ENCODE peak calls at places on chromosomes 11 and 22, in seven cellular contexts. P, F, A, G, U, T and C are unnamed samples. For H3K4me1 and H3K27me3, the result is how much of the 10 kb centered on the place peaks cover.

GRCh38 chr11:33479216-33479615 is 221.4 kb downstream of the C11orf91 start:
- DNase-seq in P (no peak), F (no peak), A (no peak), G (no peak), U (no peak), T (no peak), C (no peak)

GRCh38 chr11:81870815-81871214 is 862.8 kb downstream of the FAM181B start:
- DNase-seq in P (no peak), F (no peak), A (no peak), G (no peak), U (no peak), T (no peak), C (no peak)

GRCh38 chr11:76686261-76687079 is 15.9 kb upstream of the LRRC32 start:
- DNase-seq in P (no peak), F (no peak), A (no peak), G (no peak), U (no peak), T (no peak), C (no peak)

GRCh38 chr11:9787981-9788521 is 124.2 kb downstream of the SWAP70 start:
- DNase-seq in P (peak), F (no peak), A (no peak), G (no peak), U (peak), T (no peak), C (no peak)

GRCh38 chr22:28029201-28029948 is 110.3 kb upstream of the PITPNB start:
- DNase-seq in P (peak), F (no peak), A (peak), G (no peak), U (peak), T (no peak), C (peak)

GRCh38 chr11:95426823-95427462 is 195.9 kb upstream of the SESN3 start:
- DNase-seq in P (peak), F (no peak), A (no peak), G (no peak), U (no peak), T (no peak), C (no peak)

GRCh38 chr11:105392546-105392945 is 217.3 kb upstream of the GRIA4 start:
- DNase-seq in P (no peak), F (no peak), A (no peak), G (no peak), U (no peak), T (no peak), C (no peak)

GRCh38 chr11:63768232-63769043 is at the start of gene ZFTA:
- DNase-seq in P (peak), F (peak), A (no peak), G (peak), U (peak), T (peak), C (peak)

GRCh38 chr11:64150481-64151239 is 15.3 kb downstream of the MACROD1 start:
- DNase-seq in P (no peak), F (no peak), A (no peak), G (peak), U (no peak), T (no peak), C (no peak)

GRCh38 chr11:8740156-8740555 is 57.6 kb downstream of the RPL27A start:
- DNase-seq in P (no peak), F (no peak), A (no peak), G (no peak), U (no peak), T (no peak), C (no peak)

GRCh38 chr11:116548286-116548685 is 224.5 kb downstream of the BUD13 start:
- DNase-seq in P (no peak), F (no peak), A (no peak), G (no peak), U (no peak), T (no peak), C (no peak)

GRCh38 chr22:42994917-42995562 is 19.9 kb downstream of the PACSIN2 start:
- DNase-seq in P (peak), F (peak), A (peak), G (peak), U (peak), T (no peak), C (peak)

GRCh38 chr11:6745465-6746015 is 26.2 kb downstream of the OR2AG2 start:
- DNase-seq in P (no peak), F (no peak), A (no peak), G (no peak), U (no peak), T (peak), C (no peak)

GRCh38 chr11:121415861-121416260 is 36.3 kb upstream of the SORL1 start:
- DNase-seq in P (peak), F (no peak), A (no peak), G (no peak), U (no peak), T (no peak), C (no peak)

GRCh38 chr11:15841898-15842297 is 514.4 kb downstream of the SOX6 start:
- DNase-seq in P (no peak), F (peak), A (no peak), G (no peak), U (no peak), T (no peak), C (no peak)

GRCh38 chr11:129814244-129814992 is 1.2 kb upstream of the TMEM45B start:
- DNase-seq in P (no peak), F (no peak), A (no peak), G (no peak), U (no peak), T (no peak), C (peak)

GRCh38 chr11:121391914-121392313 is 60.2 kb upstream of the SORL1 start:
- DNase-seq in P (no peak), F (no peak), A (no peak), G (no peak), U (no peak), T (no peak), C (peak)

GRCh38 chr22:31143537-31143936 is 3.2 kb upstream of the PLA2G3 start:
- DNase-seq in P (no peak), F (no peak), A (no peak), G (no peak), U (no peak), T (no peak), C (no peak)

GRCh38 chr22:47165338-47165931 is 403.0 kb downstream of the TBC1D22A start:
- DNase-seq in P (no peak), F (no peak), A (no peak), G (peak), U (peak), T (no peak), C (no peak)

GRCh38 chr11:117070016-117070415 is 28.2 kb downstream of the SIK3 start:
- DNase-seq in P (peak), F (no peak), A (no peak), G (no peak), U (no peak), T (no peak), C (no peak)

GRCh38 chr11:75966546-75967287 is 151.7 kb downstream of the UVRAG start:
- DNase-seq in P (peak), F (no peak), A (no peak), G (no peak), U (no peak), T (no peak), C (no peak)

GRCh38 chr22:40637181-40638150 is 947 bp upstream of the MRTFA start:
- DNase-seq in P (peak), F (no peak), A (peak), G (peak), U (peak), T (peak), C (peak)

GRCh38 chr11:11757871-11758270 is 83.9 kb upstream of the USP47 start:
- DNase-seq in P (peak), F (no peak), A (no peak), G (no peak), U (no peak), T (no peak), C (no peak)

GRCh38 chr11:74493816-74494630 is 499 bp upstream of the LIPT2 start:
- DNase-seq in P (peak), F (no peak), A (no peak), G (no peak), U (no peak), T (no peak), C (no peak)

GRCh38 chr11:20097319-20098221 is 62.7 kb downstream of the DBX1 start:
- DNase-seq in P (peak), F (no peak), A (no peak), G (no peak), U (peak), T (no peak), C (no peak)

GRCh38 chr11:92473736-92474135 is 249.1 kb downstream of the FAT3 start:
- DNase-seq in P (peak), F (no peak), A (no peak), G (no peak), U (no peak), T (no peak), C (no peak)

GRCh38 chr22:31628362-31628761 is 33.7 kb downstream of the PISD start:
- DNase-seq in P (no peak), F (no peak), A (no peak), G (no peak), U (no peak), T (no peak), C (no peak)

GRCh38 chr11:61007971-61008896 is 36.8 kb downstream of the CD6 start:
- DNase-seq in P (no peak), F (peak), A (no peak), G (no peak), U (no peak), T (no peak), C (peak)

GRCh38 chr11:75324189-75324588 is 27.3 kb downstream of the ARRB1 start:
- DNase-seq in P (no peak), F (no peak), A (no peak), G (no peak), U (no peak), T (no peak), C (no peak)

GRCh38 chr22:37636186-37636948 is 3.1 kb upstream of the SH3BP1 start:
- DNase-seq in P (peak), F (no peak), A (no peak), G (no peak), U (no peak), T (peak), C (no peak)

GRCh38 chr11:17352925-17353227 is 1.3 kb downstream of the NCR3LG1 start:
- DNase-seq in P (peak), F (peak), A (peak), G (no peak), U (no peak), T (peak), C (peak)

GRCh38 chr11:65891180-65892136 is 985 bp downstream of the CCDC85B start:
- DNase-seq in P (peak), F (peak), A (no peak), G (no peak), U (peak), T (no peak), C (peak)

GRCh38 chr11:83174008-83174407 is 17.1 kb downstream of the PCF11 start:
- DNase-seq in P (no peak), F (no peak), A (no peak), G (no peak), U (no peak), T (peak), C (no peak)

GRCh38 chr11:32266611-32267010 is 168.7 kb downstream of the WT1 start:
- DNase-seq in P (no peak), F (no peak), A (no peak), G (no peak), U (no peak), T (no peak), C (no peak)

GRCh38 chr11:62012451-62013265 is 45.2 kb upstream of the FTH1 start:
- DNase-seq in P (peak), F (no peak), A (no peak), G (peak), U (peak), T (no peak), C (no peak)

GRCh38 chr11:44764583-44764982 is 37.8 kb downstream of the TSPAN18 start:
- DNase-seq in P (no peak), F (no peak), A (no peak), G (no peak), U (no peak), T (no peak), C (no peak)

GRCh38 chr11:132147464-132147863 is 777.0 kb downstream of the NTM start:
- DNase-seq in P (no peak), F (no peak), A (no peak), G (no peak), U (no peak), T (no peak), C (no peak)

GRCh38 chr22:24947881-24948280 is 1.4 kb upstream of the LHFPL7 start:
- DNase-seq in P (no peak), F (no peak), A (no peak), G (no peak), U (no peak), T (no peak), C (no peak)

GRCh38 chr22:24951942-24952836 is at the start of gene KIAA1671:
- DNase-seq in P (peak), F (peak), A (peak), G (peak), U (peak), T (peak), C (peak)

GRCh38 chr22:24948356-24949202 is 2.1 kb upstream of the LHFPL7 start:
- DNase-seq in P (peak), F (no peak), A (no peak), G (no peak), U (no peak), T (no peak), C (no peak)

GRCh38 chr22:24952837-24953293 is 349 bp downstream of the KIAA1671 start:
- DNase-seq in P (peak), F (no peak), A (no peak), G (peak), U (peak), T (no peak), C (peak)

DNA sequence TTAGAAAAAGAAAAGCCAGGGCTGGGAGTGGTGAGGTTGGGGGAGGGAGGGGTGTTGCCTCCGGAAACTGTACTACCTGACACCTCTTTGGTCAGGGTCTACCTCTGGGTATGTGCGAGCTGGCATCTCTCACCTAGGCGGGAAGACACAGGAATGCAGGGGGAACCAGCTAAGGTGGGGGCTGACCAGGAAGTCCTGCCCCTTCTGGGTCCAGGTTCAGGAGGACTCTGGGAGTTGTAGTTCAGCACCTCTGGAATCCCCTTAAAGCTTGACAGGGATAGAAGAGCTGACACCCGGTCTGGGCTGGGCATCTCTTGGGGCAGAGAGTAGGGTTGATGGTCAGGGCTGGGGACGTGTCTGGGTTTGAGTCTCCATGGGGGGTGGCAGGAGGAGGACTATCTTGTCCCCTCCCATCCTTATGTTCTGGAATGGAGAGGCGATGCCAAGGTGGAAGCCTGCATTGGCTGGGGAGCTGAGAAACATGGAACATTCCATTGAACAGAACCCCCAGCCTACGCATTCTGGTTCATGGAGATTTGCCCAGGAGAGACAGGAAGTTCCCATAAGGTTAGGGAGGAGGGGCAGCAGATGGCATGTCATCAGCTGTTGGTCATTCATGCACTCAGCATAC is 2.1 kb upstream of the KIAA1671 start:
- DNase-seq in P (peak), F (peak), A (no peak), G (no peak), U (no peak), T (no peak), C (no peak)
- H3K4me3 ChIP-seq in P (no peak), F (peak), A (peak), G (no peak), U (no peak), T (no peak), C (no peak)

GRCh38 chr11:114082767-114083181 is 23.3 kb downstream of the ZBTB16 start:
- DNase-seq in P (no peak), F (peak), A (no peak), G (no peak), U (no peak), T (no peak), C (no peak)
- H3K4me1 ChIP-seq in P (under half), F (under half), A (under half), G (under half), U (under half), T (under half), C (under half)

GRCh38 chr11:13208921-13209320 is 68.7 kb upstream of the BMAL1 start:
- DNase-seq in P (peak), F (no peak), A (no peak), G (no peak), U (no peak), T (no peak), C (no peak)
- H3K27me3 ChIP-seq in P (under half), F (under half), A (under half), G (under half), U (under half), T (under half), C (under half)

GRCh38 chr22:38696606-38697005 is 4.1 kb downstream of the JOSD1 start:
- DNase-seq in P (peak), F (no peak), A (peak), G (no peak), U (no peak), T (no peak), C (no peak)
- H3K4me3 ChIP-seq in P (peak), F (no peak), A (no peak), G (no peak), U (no peak), T (no peak), C (no peak)

DNA sequence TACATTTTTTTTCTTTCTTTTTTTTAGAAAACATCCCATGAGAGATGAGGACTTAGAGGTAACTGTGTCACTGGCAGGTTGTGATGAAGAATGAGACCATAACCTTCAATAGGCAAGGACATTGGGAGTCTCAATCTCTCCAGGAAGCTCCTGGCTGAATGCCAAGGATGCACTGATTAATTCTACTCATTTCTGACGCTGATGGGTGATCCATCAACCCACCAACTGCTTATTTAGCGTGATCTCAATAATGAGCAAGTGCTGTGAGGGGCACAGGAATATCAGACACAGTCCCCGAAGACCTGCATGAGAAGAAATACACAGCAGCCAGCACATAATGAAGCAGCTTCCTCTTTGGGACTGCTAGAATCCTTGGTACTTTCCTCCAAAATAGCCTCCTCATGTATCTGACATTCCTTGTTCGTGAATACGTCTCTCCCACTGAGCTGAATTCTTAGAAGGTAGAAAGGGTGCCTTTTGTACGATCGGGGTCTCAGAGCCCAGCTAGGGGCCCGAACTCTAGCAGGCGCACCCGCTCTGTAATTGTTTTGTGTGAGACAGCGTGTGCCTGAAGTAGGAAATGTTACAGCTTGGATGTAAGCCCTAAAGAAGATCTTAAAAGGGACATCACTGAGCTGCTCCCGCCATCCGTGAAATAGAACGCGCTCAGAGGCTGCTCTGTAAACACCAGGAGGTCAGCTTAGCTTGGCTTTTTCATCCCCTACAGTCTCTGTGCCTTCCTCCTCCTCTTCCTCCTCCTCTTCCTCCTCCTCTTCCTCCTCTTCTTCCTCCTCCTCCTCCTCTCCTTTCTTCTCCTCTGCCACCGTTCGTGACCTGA is 7.2 kb downstream of the CLMP start:
- DNase-seq in P (peak), F (no peak), A (no peak), G (no peak), U (no peak), T (no peak), C (no peak)
- H3K4me1 ChIP-seq in P (half or more), F (under half), A (under half), G (under half), U (under half), T (under half), C (under half)

DNA sequence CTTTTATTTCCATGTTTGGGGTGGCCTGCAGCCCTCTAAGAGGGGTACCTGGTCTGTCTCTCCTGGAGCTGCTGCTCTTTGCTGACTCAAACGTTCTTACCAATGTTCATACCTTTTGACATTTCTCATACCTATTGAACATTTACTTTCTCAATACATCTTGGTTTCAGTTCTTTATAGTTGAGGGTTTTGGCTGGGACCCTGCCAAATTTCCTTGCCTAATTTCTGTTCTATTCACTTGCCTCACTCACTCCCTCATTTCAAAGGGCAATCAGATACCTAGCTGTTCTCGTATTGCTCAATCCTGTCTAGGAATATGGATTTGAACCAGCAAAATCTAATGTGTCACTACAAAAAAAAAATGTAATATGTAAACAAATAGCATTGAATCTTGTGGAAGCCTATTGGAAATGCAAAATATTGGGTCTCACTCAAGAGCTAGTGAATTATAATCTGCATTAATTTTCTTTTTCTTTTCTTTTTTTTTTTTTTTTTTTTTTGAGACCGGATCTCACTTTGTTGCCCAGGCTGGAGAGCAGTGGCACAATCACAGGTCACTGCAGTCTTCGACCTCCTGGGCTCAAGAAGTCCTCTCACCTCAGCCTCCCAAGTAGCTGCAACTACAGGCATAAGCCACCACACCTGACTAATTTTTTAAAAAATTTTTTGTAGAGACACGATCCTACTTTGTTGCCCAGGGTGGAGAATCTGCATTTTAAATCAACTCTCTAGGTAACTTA is 7.5 kb downstream of the OR6M1 start:
- DNase-seq in P (no peak), F (no peak), A (no peak), G (peak), U (no peak), T (no peak), C (no peak)
- H3K27me3 ChIP-seq in P (under half), F (under half), A (under half), G (under half), U (under half), T (under half), C (under half)